ENCODE peak calls at places on chromosome 14, in seven cellular contexts. N is tibial artery, P is AG04449, H is cardiac fibroblast, Z is SJSA1, L is NB4, Q is lung. S is an unnamed sample.

GRCh38 chr14:69647216-69647615 is 35.8 kb downstream of the SUSD6 start:
- DNase-seq in N (no peak), P (no peak), H (no peak), Z (no peak), L (no peak), Q (no peak), S (no peak)

GRCh38 chr14:86712727-86713126 is 1182.8 kb downstream of the FLRT2 start:
- DNase-seq in N (no peak), P (no peak), H (no peak), Z (no peak), L (no peak), Q (no peak), S (no peak)

GRCh38 chr14:73173092-73173735 is 36.9 kb downstream of the PSEN1 start:
- DNase-seq in N (no peak), P (peak), H (peak), Z (peak), L (peak), Q (no peak), S (no peak)

GRCh38 chr14:92728781-92729364 is 19.6 kb downstream of the LGMN start:
- DNase-seq in N (no peak), P (no peak), H (peak), Z (no peak), L (peak), Q (peak), S (no peak)

GRCh38 chr14:81323621-81324400 is 76.3 kb downstream of the STON2 start:
- DNase-seq in N (no peak), P (no peak), H (no peak), Z (no peak), L (no peak), Q (peak), S (no peak)

GRCh38 chr14:47619397-47619796 is 56.0 kb downstream of the MDGA2 start:
- DNase-seq in N (no peak), P (no peak), H (no peak), Z (no peak), L (no peak), Q (no peak), S (no peak)

GRCh38 chr14:29805415-29806123 is 122.1 kb downstream of the PRKD1 start:
- DNase-seq in N (peak), P (peak), H (peak), Z (peak), L (peak), Q (peak), S (peak)

GRCh38 chr14:55780156-55780946 is 200.3 kb downstream of the KTN1 start:
- DNase-seq in N (peak), P (no peak), H (peak), Z (peak), L (no peak), Q (peak), S (peak)

GRCh38 chr14:69242311-69243224 is 17.4 kb upstream of the GALNT16 start:
- DNase-seq in N (peak), P (peak), H (peak), Z (peak), L (peak), Q (peak), S (peak)

GRCh38 chr14:93090826-93091583 is 24.7 kb downstream of the ITPK1 start:
- DNase-seq in N (no peak), P (no peak), H (no peak), Z (no peak), L (no peak), Q (no peak), S (no peak)

GRCh38 chr14:72532686-72533454 is 361.0 kb downstream of the DPF3 start:
- DNase-seq in N (no peak), P (no peak), H (no peak), Z (no peak), L (no peak), Q (no peak), S (no peak)

GRCh38 chr14:90645842-90646443 is 170.3 kb downstream of the TTC7B start:
- DNase-seq in N (no peak), P (no peak), H (peak), Z (peak), L (no peak), Q (peak), S (no peak)

GRCh38 chr14:89304972-89305703 is 111.9 kb downstream of the FOXN3 start:
- DNase-seq in N (peak), P (no peak), H (peak), Z (peak), L (peak), Q (no peak), S (no peak)

GRCh38 chr14:61813101-61813596 is 50.9 kb downstream of the SNAPC1 start:
- DNase-seq in N (no peak), P (no peak), H (no peak), Z (no peak), L (no peak), Q (no peak), S (no peak)
- H3K4me3 ChIP-seq in N (peak), P (peak), H (peak), Z (peak), L (no peak), Q (no peak), S (peak)

GRCh38 chr14:99735189-99736135 is 51.4 kb downstream of the CYP46A1 start:
- DNase-seq in N (peak), P (no peak), H (no peak), Z (no peak), L (no peak), Q (no peak), S (no peak)

GRCh38 chr14:99740411-99740810 is 52.8 kb upstream of the EML1 start:
- DNase-seq in N (no peak), P (no peak), H (no peak), Z (no peak), L (no peak), Q (no peak), S (no peak)

GRCh38 chr14:99737956-99738667 is 54.0 kb downstream of the CYP46A1 start:
- DNase-seq in N (no peak), P (no peak), H (no peak), Z (no peak), L (no peak), Q (no peak), S (no peak)

GRCh38 chr14:99736600-99737371 is 52.7 kb downstream of the CYP46A1 start:
- DNase-seq in N (no peak), P (no peak), H (no peak), Z (peak), L (no peak), Q (no peak), S (no peak)

DNA sequence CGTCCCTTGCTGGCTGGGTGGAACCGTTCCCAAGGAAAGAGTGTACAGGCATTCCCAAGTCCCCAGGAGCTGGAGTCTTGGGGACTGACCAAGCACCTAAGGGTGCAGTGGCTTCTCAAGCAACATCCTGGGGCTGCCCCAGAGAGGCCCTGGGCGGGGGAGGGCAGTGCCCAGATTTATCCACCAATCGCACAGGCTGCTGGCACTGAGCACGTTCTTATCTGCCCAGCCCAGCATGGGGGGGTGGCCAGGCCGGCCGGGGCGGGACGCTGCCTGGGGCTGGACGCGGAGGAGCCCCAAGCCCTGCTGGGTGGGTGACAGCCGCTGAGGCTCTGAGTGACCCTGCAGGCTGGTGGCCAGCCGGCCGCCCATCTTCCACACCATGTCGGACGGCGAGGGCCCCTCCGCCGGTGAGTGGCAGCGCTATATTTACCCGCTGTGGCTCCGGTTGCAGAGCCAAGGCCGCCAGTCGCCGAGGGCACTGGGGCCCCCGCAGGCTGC is 53.4 kb downstream of the CYP46A1 start:
- DNase-seq in N (peak), P (no peak), H (no peak), Z (peak), L (no peak), Q (peak), S (no peak)
- H3K4me3 ChIP-seq in N (peak), P (no peak), H (peak), Z (peak), L (no peak), Q (peak), S (no peak)

GRCh38 chr14:99728981-99729451 is 44.9 kb downstream of the CYP46A1 start:
- DNase-seq in N (peak), P (no peak), H (no peak), Z (no peak), L (no peak), Q (no peak), S (no peak)

GRCh38 chr14:99731536-99732435 is 47.7 kb downstream of the CYP46A1 start:
- DNase-seq in N (peak), P (no peak), H (no peak), Z (peak), L (no peak), Q (no peak), S (no peak)

GRCh38 chr14:99729991-99730875 is 46.1 kb downstream of the CYP46A1 start:
- DNase-seq in N (peak), P (no peak), H (peak), Z (peak), L (peak), Q (peak), S (no peak)

GRCh38 chr14:99732436-99733220 is 48.5 kb downstream of the CYP46A1 start:
- DNase-seq in N (peak), P (no peak), H (no peak), Z (no peak), L (no peak), Q (no peak), S (no peak)

GRCh38 chr14:99730876-99731351 is 46.8 kb downstream of the CYP46A1 start:
- DNase-seq in N (peak), P (no peak), H (no peak), Z (no peak), L (no peak), Q (no peak), S (no peak)
- H3K4me3 ChIP-seq in N (no peak), P (no peak), H (no peak), Z (no peak), L (no peak), Q (no peak), S (no peak)

GRCh38 chr14:50717826-50718225 is 49.7 kb upstream of the SAV1 start:
- DNase-seq in N (no peak), P (no peak), H (no peak), Z (no peak), L (no peak), Q (no peak), S (no peak)
- H3K4me3 ChIP-seq in N (no peak), P (no peak), H (no peak), Z (no peak), L (no peak), Q (no peak), S (no peak)

GRCh38 chr14:102295301-102295700 is 9.7 kb downstream of the MOK start:
- DNase-seq in N (no peak), P (no peak), H (peak), Z (no peak), L (peak), Q (no peak), S (no peak)
- H3K4me3 ChIP-seq in N (no peak), P (no peak), H (no peak), Z (no peak), L (no peak), Q (no peak), S (no peak)

GRCh38 chr14:57866199-57866755 is 385 bp upstream of the SLC35F4 start:
- DNase-seq in N (no peak), P (no peak), H (no peak), Z (no peak), L (no peak), Q (no peak), S (no peak)

GRCh38 chr14:57869530-57870088 is 3.7 kb upstream of the SLC35F4 start:
- DNase-seq in N (no peak), P (no peak), H (no peak), Z (no peak), L (no peak), Q (no peak), S (no peak)

GRCh38 chr14:57865450-57866198 is at the start of gene SLC35F4:
- DNase-seq in N (peak), P (no peak), H (no peak), Z (no peak), L (no peak), Q (no peak), S (no peak)

GRCh38 chr14:57863471-57863870 is 2.4 kb downstream of the SLC35F4 start:
- DNase-seq in N (no peak), P (no peak), H (no peak), Z (no peak), L (no peak), Q (no peak), S (no peak)

DNA sequence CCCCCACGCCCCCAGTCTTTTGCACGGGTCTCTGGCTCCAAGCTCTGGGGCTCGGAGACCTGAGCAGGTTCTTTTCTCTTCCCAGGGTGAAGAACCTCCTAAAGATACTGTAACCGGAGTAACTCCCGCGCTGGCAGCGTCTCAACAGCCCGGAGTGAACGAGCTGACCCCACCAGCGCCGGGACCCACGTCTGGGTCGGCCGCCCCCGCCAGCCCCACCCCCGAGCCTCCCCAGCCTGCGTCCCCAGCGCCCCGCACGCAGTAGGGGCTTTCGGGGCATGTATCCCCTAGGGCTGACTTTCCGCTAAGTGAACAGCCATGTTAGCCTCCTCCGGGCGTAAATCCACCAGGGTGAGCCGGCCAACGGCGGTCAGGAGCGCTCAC is 834 bp downstream of the SLC35F4 start:
- DNase-seq in N (no peak), P (no peak), H (no peak), Z (no peak), L (no peak), Q (no peak), S (no peak)
- H3K4me3 ChIP-seq in N (peak), P (no peak), H (no peak), Z (no peak), L (no peak), Q (no peak), S (peak)

GRCh38 chr14:21382886-21383847 is 652 bp downstream of the SUPT16H start:
- DNase-seq in N (peak), P (no peak), H (peak), Z (peak), L (peak), Q (peak), S (peak)

GRCh38 chr14:21379338-21379737 is 4.5 kb downstream of the SUPT16H start:
- DNase-seq in N (no peak), P (no peak), H (no peak), Z (no peak), L (no peak), Q (no peak), S (no peak)

GRCh38 chr14:21384494-21384851 is 654 bp upstream of the SUPT16H start:
- DNase-seq in N (no peak), P (no peak), H (no peak), Z (no peak), L (no peak), Q (no peak), S (no peak)

GRCh38 chr14:21383848-21384493 is at the start of gene SUPT16H:
- DNase-seq in N (peak), P (peak), H (peak), Z (peak), L (peak), Q (peak), S (peak)

DNA sequence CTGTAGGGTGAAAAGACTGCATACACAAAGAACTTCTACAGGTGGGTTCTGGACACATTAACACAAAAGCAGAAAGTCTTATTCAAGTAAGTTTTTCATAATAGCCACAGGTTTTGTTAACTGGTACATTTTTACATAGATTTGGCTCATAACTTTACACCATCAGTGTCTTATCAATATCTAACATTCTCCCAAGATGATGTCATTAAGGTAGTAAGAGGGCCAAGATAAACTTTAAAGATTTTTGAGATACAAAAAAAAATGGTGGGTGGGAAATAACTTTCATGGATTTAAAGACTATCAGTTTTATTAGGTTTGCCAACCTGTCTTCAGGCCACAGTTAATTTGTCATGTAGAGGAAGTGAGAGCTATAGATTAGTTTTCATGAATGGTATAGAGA is 1.7 kb downstream of the SUPT16H start:
- DNase-seq in N (no peak), P (no peak), H (no peak), Z (no peak), L (no peak), Q (no peak), S (no peak)
- H3K4me3 ChIP-seq in N (no peak), P (no peak), H (no peak), Z (peak), L (peak), Q (no peak), S (no peak)

DNA sequence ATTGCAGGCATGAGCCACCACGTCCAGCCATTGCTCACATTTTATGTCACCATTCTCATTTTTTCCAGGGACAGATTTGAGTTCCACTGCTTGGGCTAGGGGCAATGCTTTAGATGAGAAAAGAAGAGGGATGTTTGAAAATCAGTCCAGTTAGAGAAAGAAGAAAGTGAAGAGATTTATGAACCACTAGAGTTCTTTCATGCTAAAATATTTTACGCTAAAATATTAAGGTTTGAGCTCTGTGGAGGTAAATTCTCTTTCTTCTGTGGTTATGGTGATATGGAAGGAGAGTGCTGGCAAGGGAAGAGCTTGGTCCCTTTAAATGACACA is 21.5 kb downstream of the CFL2 start:
- DNase-seq in N (no peak), P (no peak), H (no peak), Z (no peak), L (no peak), Q (no peak), S (no peak)
- H3K4me3 ChIP-seq in N (peak), P (no peak), H (peak), Z (no peak), L (no peak), Q (no peak), S (no peak)

S was measured in skeletal muscle cell.